ENCODE peak calls at places on chromosome 10, in four cellular contexts. F, I, R and N are unnamed samples.

GRCh38 chr10:28559661-28560060 is 26.7 kb downstream of the WAC start:
- DNase-seq in F (no peak), I (no peak), R (no peak), N (no peak)

GRCh38 chr10:89404082-89404481 is 10.3 kb upstream of the IFIT5 start:
- DNase-seq in F (no peak), I (peak), R (no peak), N (no peak)

GRCh38 chr10:7969623-7970022 is 84.9 kb upstream of the GATA3 start:
- DNase-seq in F (no peak), I (no peak), R (no peak), N (no peak)

GRCh38 chr10:107546239-107546638 is 381.7 kb upstream of the SORCS1 start:
- DNase-seq in F (no peak), I (no peak), R (no peak), N (no peak)

GRCh38 chr10:63115732-63116383 is 17.3 kb upstream of the NRBF2 start:
- DNase-seq in F (no peak), I (peak), R (peak), N (no peak)

GRCh38 chr10:101536800-101537199 is 51.3 kb downstream of the POLL start:
- DNase-seq in F (no peak), I (no peak), R (no peak), N (no peak)

GRCh38 chr10:76119515-76119914 is 688.1 kb downstream of the LRMDA start:
- DNase-seq in F (no peak), I (no peak), R (no peak), N (no peak)

GRCh38 chr10:5958077-5958476 is 19.3 kb downstream of the IL15RA start:
- DNase-seq in F (no peak), I (no peak), R (no peak), N (no peak)

GRCh38 chr10:22437620-22438588 is 92.6 kb downstream of the SPAG6 start:
- DNase-seq in F (no peak), I (no peak), R (no peak), N (peak)

GRCh38 chr10:61894150-61894549 is 7.3 kb upstream of the ARID5B start:
- DNase-seq in F (no peak), I (no peak), R (no peak), N (no peak)

GRCh38 chr10:101224910-101225823 is 4.1 kb downstream of the LBX1 start:
- DNase-seq in F (no peak), I (no peak), R (no peak), N (no peak)

GRCh38 chr10:34254596-34254995 is 560.5 kb downstream of the PARD3 start:
- DNase-seq in F (no peak), I (no peak), R (no peak), N (no peak)

GRCh38 chr10:8297107-8297506 is 242.6 kb downstream of the GATA3 start:
- DNase-seq in F (no peak), I (no peak), R (no peak), N (no peak)

GRCh38 chr10:63711361-63711760 is 190.2 kb downstream of the REEP3 start:
- DNase-seq in F (no peak), I (peak), R (no peak), N (no peak)

GRCh38 chr10:88456730-88457129 is 126.4 kb downstream of the RNLS start:
- DNase-seq in F (no peak), I (no peak), R (no peak), N (no peak)

GRCh38 chr10:105239311-105240215 is 598.5 kb downstream of the SORCS3 start:
- DNase-seq in F (no peak), I (no peak), R (no peak), N (no peak)

GRCh38 chr10:10332786-10333185 is 684.9 kb upstream of the CELF2 start:
- DNase-seq in F (no peak), I (no peak), R (no peak), N (no peak)

GRCh38 chr10:32970910-32971309 is 12.9 kb upstream of the ITGB1 start:
- DNase-seq in F (no peak), I (no peak), R (no peak), N (no peak)

GRCh38 chr10:4062751-4063150 is 277.7 kb upstream of the KLF6 start:
- DNase-seq in F (no peak), I (no peak), R (no peak), N (no peak)

GRCh38 chr10:87930929-87931835 is 67.8 kb downstream of the PTEN start:
- DNase-seq in F (no peak), I (no peak), R (no peak), N (no peak)

GRCh38 chr10:111267673-111268072 is 190.8 kb downstream of the ADRA2A start:
- DNase-seq in F (no peak), I (no peak), R (no peak), N (no peak)

GRCh38 chr10:1141261-1141660 is 85.1 kb downstream of the WDR37 start:
- DNase-seq in F (no peak), I (no peak), R (no peak), N (no peak)
- H3K27ac ChIP-seq in F (no peak), I (no peak), R (no peak), N (no peak)

GRCh38 chr10:15091418-15091817 is 2.8 kb upstream of the ACBD7 start:
- DNase-seq in F (no peak), I (no peak), R (no peak), N (no peak)

GRCh38 chr10:15092855-15093408 is 4.2 kb upstream of the RPP38 start:
- DNase-seq in F (no peak), I (no peak), R (no peak), N (no peak)

GRCh38 chr10:15083674-15084501 is 4.7 kb downstream of the ACBD7 start:
- DNase-seq in F (no peak), I (no peak), R (no peak), N (no peak)

GRCh38 chr10:15084502-15084922 is 4.1 kb downstream of the ACBD7 start:
- DNase-seq in F (no peak), I (no peak), R (no peak), N (no peak)

DNA sequence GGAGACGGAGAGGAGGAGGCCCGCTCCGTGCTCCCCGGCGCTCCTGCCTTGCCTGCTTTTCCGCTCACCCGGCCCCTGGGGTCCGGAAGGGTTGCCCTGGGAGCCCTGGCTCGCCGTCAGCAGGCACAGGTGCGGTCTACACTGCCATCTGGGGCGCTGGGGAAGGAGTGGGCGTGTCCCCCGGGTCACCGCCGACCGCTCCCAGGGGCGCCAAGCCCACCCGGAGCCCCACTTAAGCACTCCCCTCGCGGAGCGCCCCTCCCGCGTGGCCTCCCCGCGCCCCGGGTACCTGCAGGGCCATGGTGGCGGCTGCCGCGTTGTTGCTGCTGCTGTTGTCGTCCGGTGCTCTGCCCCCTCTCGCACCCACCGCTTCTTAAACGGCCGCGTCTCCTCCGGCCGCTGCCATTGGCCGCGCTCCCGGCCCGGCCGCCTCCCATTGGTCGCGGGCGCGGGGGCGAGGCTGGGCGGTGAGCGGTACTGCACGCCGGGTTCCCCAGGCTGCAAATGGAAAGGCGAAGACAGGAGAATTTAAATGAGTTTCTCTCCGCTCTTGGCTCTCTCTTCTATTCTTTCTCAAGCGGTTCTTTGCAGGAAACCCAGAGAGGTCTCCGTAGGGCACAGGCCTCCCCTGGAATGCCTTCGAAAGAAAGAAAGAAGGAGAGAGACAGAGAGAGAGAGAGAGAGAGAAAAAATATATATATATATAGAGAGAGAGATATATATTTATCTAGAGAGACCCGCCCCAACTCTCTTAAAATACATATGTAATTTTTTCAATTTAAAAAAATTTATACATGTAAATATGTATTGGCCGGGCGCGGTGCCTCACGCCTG is at the start of gene ACBD7:
- DNase-seq in F (peak), I (peak), R (peak), N (peak)
- TF ChIP-seq CTCF in F (peak), I (peak), R (peak), N (peak)

GRCh38 chr10:127887497-127888415 is 5.0 kb downstream of the CLRN3 start:
- DNase-seq in F (no peak), I (no peak), R (no peak), N (no peak)

GRCh38 chr10:127889605-127890195 is 3.0 kb downstream of the CLRN3 start:
- DNase-seq in F (no peak), I (no peak), R (no peak), N (peak)

GRCh38 chr10:127890935-127891334 is 1.8 kb downstream of the CLRN3 start:
- DNase-seq in F (no peak), I (no peak), R (no peak), N (peak)

GRCh38 chr10:127886371-127887051 is 6.2 kb downstream of the CLRN3 start:
- DNase-seq in F (no peak), I (peak), R (no peak), N (peak)

DNA sequence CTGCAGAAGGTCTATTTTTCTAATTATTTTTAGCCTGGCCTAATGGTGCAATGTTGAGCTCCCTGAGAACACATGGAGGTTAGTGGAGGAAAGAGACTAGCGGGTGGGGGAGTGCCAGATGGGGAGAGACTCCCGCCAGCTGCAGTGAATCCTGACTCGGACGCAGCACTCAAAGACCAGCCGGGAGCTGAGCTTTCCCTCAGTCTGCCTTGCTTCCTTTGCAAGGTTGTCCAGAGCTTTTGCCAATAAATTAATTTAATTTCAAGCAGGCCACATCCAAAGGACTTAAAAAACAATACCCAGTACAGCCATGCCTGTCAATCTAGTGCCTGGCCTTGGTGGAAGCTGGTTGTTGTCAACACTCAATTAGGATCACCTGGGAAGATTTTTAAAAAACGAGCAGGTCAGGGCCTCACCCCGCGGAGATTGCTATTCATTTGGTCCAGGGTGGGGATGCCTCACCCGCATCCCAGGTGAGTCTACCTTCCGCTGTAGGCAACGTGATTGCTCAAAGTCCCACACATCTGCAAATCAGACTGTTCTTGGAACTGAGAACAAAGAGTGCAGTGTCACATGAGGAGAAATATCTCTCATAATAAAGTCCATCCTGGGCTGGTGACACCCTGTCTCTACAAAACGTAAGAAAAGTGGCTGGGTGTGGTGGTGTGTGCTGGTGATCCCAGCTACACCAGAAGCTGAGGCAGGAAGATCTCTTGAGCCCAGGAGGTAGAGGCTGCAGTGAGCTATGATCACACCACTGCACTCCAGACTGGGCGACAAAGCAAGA is 4.0 kb downstream of the CLRN3 start:
- DNase-seq in F (no peak), I (no peak), R (no peak), N (peak)
- H3K27ac ChIP-seq in F (no peak), I (no peak), R (no peak), N (no peak)

GRCh38 chr10:133613699-133614098 is 12.9 kb downstream of the FRG2B start:
- DNase-seq in F (no peak), I (no peak), R (no peak), N (no peak)

GRCh38 chr10:133611079-133611478 is 15.5 kb downstream of the FRG2B start:
- DNase-seq in F (no peak), I (no peak), R (no peak), N (no peak)

DNA sequence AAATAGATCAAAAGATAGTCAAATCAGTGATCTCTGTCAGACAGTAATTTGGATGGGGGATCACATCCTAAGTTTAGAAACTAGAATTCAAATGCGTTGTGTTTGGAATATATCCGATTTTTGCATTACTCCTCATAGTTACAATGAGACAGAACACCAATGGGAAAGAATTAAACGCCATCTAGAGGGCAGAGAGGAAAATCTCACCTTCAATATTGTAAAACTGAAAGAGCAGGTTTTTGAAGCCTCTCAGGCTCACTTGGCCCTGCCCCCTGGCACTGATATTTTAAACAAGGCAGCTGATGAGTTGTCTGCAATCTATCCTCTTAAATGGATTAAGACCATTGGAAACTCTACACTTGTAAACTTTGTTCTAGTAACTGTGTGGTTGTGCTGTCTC is 17.7 kb downstream of the FRG2B start:
- DNase-seq in F (no peak), I (no peak), R (no peak), N (no peak)
- TF ChIP-seq CTCF in F (no peak), I (peak), R (peak), N (no peak)

GRCh38 chr10:1557081-1557480 is 180.2 kb downstream of the ADARB2 start:
- DNase-seq in F (peak), I (no peak), R (no peak), N (no peak)
- H3K27ac ChIP-seq in F (no peak), I (no peak), R (no peak), N (no peak)